ENCODE peak calls at places on chromosome 9, in eight cellular contexts. One of them, this sample, is unnamed.

GRCh38 chr9:75001719-75002421 is 26.2 kb downstream of the CARNMT1 start:
- DNase-seq in psoas muscle: no peak
- DNase-seq in choroid plexus epithelial cell: peak
- DNase-seq in nephron progenitor cell: peak
- DNase-seq in heart left ventricle: no peak
- DNase-seq in lower lobe of right lung: no peak
- DNase-seq in AG10803: peak
- DNase-seq in epithelial cell of esophagus: peak
- DNase-seq in this sample: no peak

GRCh38 chr9:28155067-28155466 is 581.8 kb upstream of the C9orf72 start:
- DNase-seq in nephron progenitor cell: no peak
- DNase-seq in psoas muscle: no peak
- DNase-seq in AG10803: no peak
- DNase-seq in choroid plexus epithelial cell: peak
- DNase-seq in lower lobe of right lung: no peak
- DNase-seq in heart left ventricle: no peak
- DNase-seq in epithelial cell of esophagus: no peak
- DNase-seq in this sample: no peak

GRCh38 chr9:130051855-130052254 is 1.9 kb upstream of the GPR107 start:
- DNase-seq in heart left ventricle: no peak
- DNase-seq in AG10803: no peak
- DNase-seq in nephron progenitor cell: no peak
- DNase-seq in choroid plexus epithelial cell: no peak
- DNase-seq in lower lobe of right lung: no peak
- DNase-seq in psoas muscle: no peak
- DNase-seq in epithelial cell of esophagus: peak
- DNase-seq in this sample: no peak

GRCh38 chr9:77708416-77708815 is 60.3 kb upstream of the GNA14 start:
- DNase-seq in psoas muscle: no peak
- DNase-seq in epithelial cell of esophagus: peak
- DNase-seq in AG10803: peak
- DNase-seq in choroid plexus epithelial cell: peak
- DNase-seq in lower lobe of right lung: no peak
- DNase-seq in heart left ventricle: no peak
- DNase-seq in nephron progenitor cell: no peak
- DNase-seq in this sample: no peak

GRCh38 chr9:3971391-3972082 is 328.3 kb downstream of the GLIS3 start:
- DNase-seq in AG10803: peak
- DNase-seq in heart left ventricle: no peak
- DNase-seq in choroid plexus epithelial cell: no peak
- DNase-seq in epithelial cell of esophagus: peak
- DNase-seq in nephron progenitor cell: no peak
- DNase-seq in lower lobe of right lung: no peak
- DNase-seq in psoas muscle: no peak
- DNase-seq in this sample: no peak

GRCh38 chr9:20642045-20642444 is 19.7 kb upstream of the MLLT3 start:
- DNase-seq in AG10803: no peak
- DNase-seq in lower lobe of right lung: no peak
- DNase-seq in nephron progenitor cell: no peak
- DNase-seq in psoas muscle: no peak
- DNase-seq in choroid plexus epithelial cell: peak
- DNase-seq in heart left ventricle: no peak
- DNase-seq in epithelial cell of esophagus: no peak
- DNase-seq in this sample: no peak

GRCh38 chr9:13568851-13569618 is 289.5 kb upstream of the MPDZ start:
- DNase-seq in psoas muscle: peak
- DNase-seq in epithelial cell of esophagus: no peak
- DNase-seq in heart left ventricle: peak
- DNase-seq in AG10803: no peak
- DNase-seq in nephron progenitor cell: peak
- DNase-seq in choroid plexus epithelial cell: no peak
- DNase-seq in lower lobe of right lung: no peak
- DNase-seq in this sample: no peak

GRCh38 chr9:85062385-85062784 is 392.9 kb downstream of the NTRK2 start:
- DNase-seq in heart left ventricle: no peak
- DNase-seq in choroid plexus epithelial cell: no peak
- DNase-seq in nephron progenitor cell: no peak
- DNase-seq in psoas muscle: no peak
- DNase-seq in epithelial cell of esophagus: no peak
- DNase-seq in lower lobe of right lung: no peak
- DNase-seq in AG10803: no peak
- DNase-seq in this sample: no peak

GRCh38 chr9:13352451-13352979 is 73.0 kb upstream of the MPDZ start:
- DNase-seq in choroid plexus epithelial cell: no peak
- DNase-seq in psoas muscle: no peak
- DNase-seq in lower lobe of right lung: no peak
- DNase-seq in AG10803: no peak
- DNase-seq in heart left ventricle: no peak
- DNase-seq in nephron progenitor cell: no peak
- DNase-seq in epithelial cell of esophagus: no peak
- DNase-seq in this sample: no peak

GRCh38 chr9:79764377-79764776 is 192.6 kb downstream of the TLE4 start:
- DNase-seq in nephron progenitor cell: no peak
- DNase-seq in psoas muscle: peak
- DNase-seq in choroid plexus epithelial cell: peak
- DNase-seq in heart left ventricle: no peak
- DNase-seq in AG10803: peak
- DNase-seq in epithelial cell of esophagus: peak
- DNase-seq in lower lobe of right lung: no peak
- DNase-seq in this sample: no peak

GRCh38 chr9:97714435-97714834 is 17.3 kb upstream of the XPA start:
- DNase-seq in AG10803: peak
- DNase-seq in epithelial cell of esophagus: peak
- DNase-seq in nephron progenitor cell: no peak
- DNase-seq in lower lobe of right lung: no peak
- DNase-seq in choroid plexus epithelial cell: peak
- DNase-seq in psoas muscle: no peak
- DNase-seq in heart left ventricle: no peak
- DNase-seq in this sample: no peak

GRCh38 chr9:136021891-136022681 is 60.9 kb upstream of the UBAC1 start:
- DNase-seq in AG10803: no peak
- DNase-seq in epithelial cell of esophagus: no peak
- DNase-seq in choroid plexus epithelial cell: no peak
- DNase-seq in psoas muscle: peak
- DNase-seq in heart left ventricle: peak
- DNase-seq in lower lobe of right lung: peak
- DNase-seq in nephron progenitor cell: no peak
- DNase-seq in this sample: no peak
- TF ChIP-seq CTCF in AG10803: no peak
- TF ChIP-seq CTCF in epithelial cell of esophagus: peak
- TF ChIP-seq CTCF in choroid plexus epithelial cell: peak
- TF ChIP-seq CTCF in psoas muscle: no peak
- TF ChIP-seq CTCF in heart left ventricle: no peak
- TF ChIP-seq CTCF in lower lobe of right lung: no peak
- TF ChIP-seq CTCF in nephron progenitor cell: no peak
- TF ChIP-seq CTCF in this sample: no peak

DNA sequence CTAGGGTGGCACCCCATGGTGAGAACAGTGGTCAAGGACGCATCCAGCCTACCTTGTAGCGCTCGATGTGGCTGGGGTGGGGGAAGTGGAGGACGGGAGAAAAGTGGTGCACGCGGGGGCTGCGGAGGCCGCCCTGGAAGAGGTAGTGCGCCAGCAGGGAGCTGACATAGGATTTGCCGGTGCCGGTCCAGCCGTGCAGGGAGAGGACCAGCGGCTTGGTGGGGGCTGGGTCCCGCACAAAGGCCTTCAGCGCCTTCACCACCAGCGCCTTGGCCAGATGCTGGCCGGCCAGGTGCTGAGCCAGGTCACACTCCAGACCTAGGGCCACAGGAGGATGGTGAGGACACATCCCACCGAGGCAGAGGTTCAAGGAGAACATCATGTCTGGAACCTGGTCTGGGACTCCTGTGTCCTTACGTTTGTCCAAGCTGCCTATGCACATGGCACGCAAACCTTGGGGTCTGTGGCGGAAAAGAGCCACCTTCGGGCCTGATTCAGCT is 797 bp downstream of the TOR2A start:
- DNase-seq in choroid plexus epithelial cell: no peak
- DNase-seq in heart left ventricle: no peak
- DNase-seq in nephron progenitor cell: no peak
- DNase-seq in AG10803: no peak
- DNase-seq in epithelial cell of esophagus: no peak
- DNase-seq in lower lobe of right lung: no peak
- DNase-seq in psoas muscle: no peak
- DNase-seq in this sample: no peak
- TF ChIP-seq CTCF in choroid plexus epithelial cell: no peak
- TF ChIP-seq CTCF in heart left ventricle: no peak
- TF ChIP-seq CTCF in nephron progenitor cell: no peak
- TF ChIP-seq CTCF in AG10803: no peak
- TF ChIP-seq CTCF in epithelial cell of esophagus: no peak
- TF ChIP-seq CTCF in lower lobe of right lung: no peak
- TF ChIP-seq CTCF in psoas muscle: no peak
- TF ChIP-seq CTCF in this sample: peak

DNA sequence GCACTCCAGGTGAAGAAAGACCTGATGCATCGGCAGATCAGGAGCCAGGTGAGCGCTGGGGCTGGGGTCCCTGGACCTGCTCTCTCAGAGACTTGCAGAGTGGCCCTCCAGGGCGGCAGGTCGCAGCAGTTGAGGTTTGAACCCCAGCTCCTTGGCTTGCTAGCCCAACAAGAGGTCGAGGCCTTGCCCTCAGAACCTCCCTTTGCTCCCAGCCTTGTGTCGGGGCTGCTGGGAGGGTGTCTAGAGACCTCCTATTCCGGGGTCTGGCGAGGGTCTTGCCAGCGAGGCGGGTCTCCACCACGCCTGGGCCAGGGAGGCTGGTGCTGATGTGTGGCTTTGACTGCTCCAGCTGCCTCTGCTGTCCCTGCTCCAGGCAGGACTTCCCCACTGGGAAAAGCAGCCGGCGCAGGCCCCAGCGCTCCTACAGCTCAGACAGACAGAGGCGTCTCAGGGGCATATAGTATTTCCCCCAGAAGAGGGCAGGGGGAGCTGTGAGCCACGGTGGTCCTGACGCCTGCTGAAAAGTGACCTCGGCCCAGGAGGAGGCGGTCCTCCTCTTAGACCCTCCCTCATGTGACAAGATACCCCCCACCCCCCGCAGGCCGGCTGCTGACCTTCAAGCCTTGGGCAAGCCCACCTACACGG is 38.3 kb downstream of the LRSAM1 start:
- DNase-seq in psoas muscle: no peak
- DNase-seq in choroid plexus epithelial cell: no peak
- DNase-seq in lower lobe of right lung: no peak
- DNase-seq in AG10803: no peak
- DNase-seq in heart left ventricle: no peak
- DNase-seq in epithelial cell of esophagus: no peak
- DNase-seq in nephron progenitor cell: peak
- DNase-seq in this sample: no peak
- TF ChIP-seq CTCF in psoas muscle: no peak
- TF ChIP-seq CTCF in choroid plexus epithelial cell: no peak
- TF ChIP-seq CTCF in lower lobe of right lung: no peak
- TF ChIP-seq CTCF in AG10803: no peak
- TF ChIP-seq CTCF in heart left ventricle: no peak
- TF ChIP-seq CTCF in epithelial cell of esophagus: no peak
- TF ChIP-seq CTCF in nephron progenitor cell: peak
- TF ChIP-seq CTCF in this sample: peak

GRCh38 chr9:133456409-133456808 is 3.4 kb upstream of the CACFD1 start:
- DNase-seq in psoas muscle: no peak
- DNase-seq in nephron progenitor cell: no peak
- DNase-seq in heart left ventricle: no peak
- DNase-seq in AG10803: no peak
- DNase-seq in lower lobe of right lung: no peak
- DNase-seq in choroid plexus epithelial cell: no peak
- DNase-seq in epithelial cell of esophagus: no peak
- DNase-seq in this sample: no peak
- TF ChIP-seq CTCF in psoas muscle: no peak
- TF ChIP-seq CTCF in nephron progenitor cell: no peak
- TF ChIP-seq CTCF in heart left ventricle: no peak
- TF ChIP-seq CTCF in AG10803: no peak
- TF ChIP-seq CTCF in lower lobe of right lung: no peak
- TF ChIP-seq CTCF in choroid plexus epithelial cell: peak
- TF ChIP-seq CTCF in epithelial cell of esophagus: no peak
- TF ChIP-seq CTCF in this sample: peak

GRCh38 chr9:131181091-131181681 is 55.8 kb downstream of the NUP214 start:
- DNase-seq in heart left ventricle: no peak
- DNase-seq in psoas muscle: no peak
- DNase-seq in epithelial cell of esophagus: no peak
- DNase-seq in choroid plexus epithelial cell: no peak
- DNase-seq in nephron progenitor cell: no peak
- DNase-seq in AG10803: no peak
- DNase-seq in lower lobe of right lung: no peak
- DNase-seq in this sample: no peak
- TF ChIP-seq CTCF in heart left ventricle: no peak
- TF ChIP-seq CTCF in psoas muscle: no peak
- TF ChIP-seq CTCF in epithelial cell of esophagus: peak
- TF ChIP-seq CTCF in choroid plexus epithelial cell: no peak
- TF ChIP-seq CTCF in nephron progenitor cell: peak
- TF ChIP-seq CTCF in AG10803: peak
- TF ChIP-seq CTCF in lower lobe of right lung: no peak
- TF ChIP-seq CTCF in this sample: peak

DNA sequence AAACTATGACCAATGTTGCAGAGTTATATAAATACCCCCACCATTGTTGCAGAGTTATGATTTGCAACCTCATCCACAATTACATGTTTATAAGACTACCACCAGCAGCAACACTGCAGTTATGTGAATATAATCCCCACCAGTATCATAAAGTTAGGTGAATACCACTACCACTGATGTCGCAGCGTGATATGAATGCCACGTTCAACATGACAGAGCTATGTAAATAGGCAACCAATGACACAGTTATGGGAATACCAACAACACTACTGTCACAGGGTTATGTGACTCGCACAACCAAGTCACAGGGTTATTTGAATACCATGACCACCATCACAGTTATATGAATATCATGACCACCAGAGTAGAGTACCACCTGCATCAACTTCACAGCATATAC is 63.9 kb downstream of the SHC3 start:
- DNase-seq in lower lobe of right lung: no peak
- DNase-seq in heart left ventricle: no peak
- DNase-seq in nephron progenitor cell: no peak
- DNase-seq in epithelial cell of esophagus: no peak
- DNase-seq in AG10803: no peak
- DNase-seq in choroid plexus epithelial cell: no peak
- DNase-seq in psoas muscle: no peak
- DNase-seq in this sample: no peak
- TF ChIP-seq CTCF in lower lobe of right lung: no peak
- TF ChIP-seq CTCF in heart left ventricle: no peak
- TF ChIP-seq CTCF in nephron progenitor cell: no peak
- TF ChIP-seq CTCF in epithelial cell of esophagus: no peak
- TF ChIP-seq CTCF in AG10803: no peak
- TF ChIP-seq CTCF in choroid plexus epithelial cell: no peak
- TF ChIP-seq CTCF in psoas muscle: no peak
- TF ChIP-seq CTCF in this sample: no peak

DNA sequence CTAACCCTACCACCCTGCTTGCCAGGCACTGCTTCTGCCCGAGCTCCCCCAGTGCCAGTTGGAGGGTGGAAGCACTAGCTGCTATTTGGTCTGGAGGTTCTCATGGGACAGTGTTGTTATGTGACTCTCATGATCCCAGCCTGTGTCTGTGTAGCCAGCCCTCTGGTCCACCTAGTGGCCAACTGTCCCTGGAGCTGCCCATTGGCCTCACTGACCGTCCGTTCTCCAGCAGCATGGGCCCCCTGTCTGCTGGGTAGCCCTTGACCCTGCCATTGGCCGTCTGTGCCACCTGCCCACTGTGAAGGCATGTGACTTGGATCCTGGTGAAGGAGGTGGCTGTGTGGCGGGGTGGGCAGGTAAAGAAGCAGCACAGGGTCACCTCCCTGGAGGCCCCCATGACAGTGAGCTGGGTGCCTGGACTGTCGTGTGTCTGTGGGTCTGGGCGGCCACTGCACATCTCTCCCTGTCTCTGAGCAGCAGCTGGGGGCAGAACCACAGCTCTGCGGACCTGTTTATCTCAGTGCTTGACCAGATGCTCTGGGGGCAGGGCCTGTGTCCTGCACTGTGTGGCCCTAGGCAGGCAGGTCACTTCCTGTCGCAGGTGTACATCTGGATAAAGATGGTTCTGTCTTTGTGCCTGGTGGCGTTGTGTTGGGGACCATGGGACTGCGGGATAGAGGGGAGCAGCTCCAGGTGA is 11.4 kb downstream of the PHF2 start:
- DNase-seq in nephron progenitor cell: no peak
- DNase-seq in psoas muscle: no peak
- DNase-seq in choroid plexus epithelial cell: no peak
- DNase-seq in AG10803: no peak
- DNase-seq in heart left ventricle: no peak
- DNase-seq in lower lobe of right lung: no peak
- DNase-seq in epithelial cell of esophagus: no peak
- DNase-seq in this sample: peak
- TF ChIP-seq CTCF in nephron progenitor cell: peak
- TF ChIP-seq CTCF in psoas muscle: peak
- TF ChIP-seq CTCF in choroid plexus epithelial cell: peak
- TF ChIP-seq CTCF in AG10803: peak
- TF ChIP-seq CTCF in heart left ventricle: no peak
- TF ChIP-seq CTCF in lower lobe of right lung: peak
- TF ChIP-seq CTCF in epithelial cell of esophagus: no peak
- TF ChIP-seq CTCF in this sample: peak